ENCODE peak calls at places on chromosomes 6 and 20, in ten cellular contexts. X is breast epithelium, R is transverse colon, Q is HCT116, S is Panc1, Z is esophagus muscularis mucosa, M is prostate gland, C is stomach, B is SK-N-SH, O is HepG2. U is an unnamed sample.

GRCh38 chr6:30556714-30556963 is 350 bp upstream of the GNL1 start:
- DNase-seq in X (no peak), R (peak), Q (peak), S (peak), Z (peak), M (peak), C (peak), B (no peak), O (no peak), U (peak)

GRCh38 chr20:12391099-12391498 is 473.4 kb downstream of the BTBD3 start:
- DNase-seq in X (no peak), R (no peak), Q (no peak), S (no peak), Z (peak), M (no peak), C (no peak), B (no peak), O (no peak), U (no peak)

GRCh38 chr20:8860011-8860495 is 208.8 kb upstream of the PLCB4 start:
- DNase-seq in X (no peak), R (no peak), Q (no peak), S (no peak), Z (no peak), M (no peak), C (no peak), B (no peak), O (no peak), U (no peak)

GRCh38 chr20:20549699-20550098 is 162.7 kb downstream of the RALGAPA2 start:
- DNase-seq in X (no peak), R (no peak), Q (peak), S (no peak), Z (no peak), M (no peak), C (no peak), B (no peak), O (peak), U (no peak)

GRCh38 chr6:138979813-138980668 is 8.0 kb downstream of the REPS1 start:
- DNase-seq in X (no peak), R (no peak), Q (no peak), S (no peak), Z (no peak), M (no peak), C (no peak), B (no peak), O (no peak), U (no peak)

GRCh38 chr6:143513410-143513809 is 1.9 kb upstream of the FUCA2 start:
- DNase-seq in X (no peak), R (peak), Q (no peak), S (no peak), Z (no peak), M (no peak), C (peak), B (peak), O (peak), U (no peak)

GRCh38 chr6:64034840-64035656 is 399.4 kb downstream of the PHF3 start:
- DNase-seq in X (no peak), R (no peak), Q (no peak), S (no peak), Z (no peak), M (no peak), C (no peak), B (no peak), O (no peak), U (no peak)

GRCh38 chr20:47380481-47380880 is 24.0 kb upstream of the ZMYND8 start:
- DNase-seq in X (no peak), R (no peak), Q (no peak), S (no peak), Z (no peak), M (no peak), C (no peak), B (no peak), O (no peak), U (no peak)

GRCh38 chr6:139903411-139904157 is 529.1 kb upstream of the CITED2 start:
- DNase-seq in X (no peak), R (peak), Q (no peak), S (no peak), Z (no peak), M (no peak), C (no peak), B (no peak), O (no peak), U (no peak)

GRCh38 chr6:110116258-110116657 is 63.2 kb downstream of the WASF1 start:
- DNase-seq in X (no peak), R (no peak), Q (no peak), S (no peak), Z (no peak), M (no peak), C (no peak), B (no peak), O (no peak), U (no peak)

GRCh38 chr20:45323731-45324130 is 15.6 kb upstream of the MATN4 start:
- DNase-seq in X (no peak), R (no peak), Q (no peak), S (no peak), Z (no peak), M (no peak), C (no peak), B (no peak), O (no peak), U (no peak)

GRCh38 chr6:54291738-54292137 is 16.5 kb upstream of the TINAG start:
- DNase-seq in X (no peak), R (no peak), Q (no peak), S (no peak), Z (no peak), M (no peak), C (no peak), B (no peak), O (no peak), U (no peak)

GRCh38 chr20:50172347-50173013 is 18.1 kb upstream of the CEBPB start:
- DNase-seq in X (peak), R (peak), Q (no peak), S (no peak), Z (peak), M (peak), C (peak), B (no peak), O (peak), U (peak)

GRCh38 chr6:158849899-158850806 is 31.0 kb upstream of the EZR start:
- DNase-seq in X (peak), R (peak), Q (peak), S (peak), Z (no peak), M (peak), C (peak), B (no peak), O (peak), U (no peak)

GRCh38 chr6:38792356-38792755 is 77.2 kb downstream of the DNAH8 start:
- DNase-seq in X (peak), R (no peak), Q (no peak), S (no peak), Z (no peak), M (peak), C (no peak), B (no peak), O (no peak), U (no peak)

GRCh38 chr6:159053781-159054398 is 9.1 kb upstream of the TAGAP start:
- DNase-seq in X (no peak), R (no peak), Q (no peak), S (no peak), Z (no peak), M (no peak), C (no peak), B (no peak), O (no peak), U (no peak)

GRCh38 chr6:170269873-170270541 is 20.9 kb downstream of the DLL1 start:
- DNase-seq in X (no peak), R (no peak), Q (no peak), S (no peak), Z (no peak), M (no peak), C (no peak), B (no peak), O (no peak), U (no peak)

GRCh38 chr6:139679516-139680179 is 305.2 kb upstream of the CITED2 start:
- DNase-seq in X (no peak), R (no peak), Q (no peak), S (peak), Z (no peak), M (no peak), C (no peak), B (no peak), O (peak), U (no peak)

GRCh38 chr20:20373046-20373706 is 5.3 kb downstream of the INSM1 start:
- DNase-seq in X (no peak), R (no peak), Q (no peak), S (no peak), Z (no peak), M (no peak), C (no peak), B (no peak), O (no peak), U (no peak)

GRCh38 chr6:169859401-169859977 is 108.1 kb downstream of the ERMARD start:
- DNase-seq in X (no peak), R (no peak), Q (no peak), S (no peak), Z (no peak), M (no peak), C (no peak), B (peak), O (no peak), U (no peak)

GRCh38 chr20:12748359-12748994 is 260.3 kb upstream of the SPTLC3 start:
- DNase-seq in X (no peak), R (no peak), Q (no peak), S (no peak), Z (no peak), M (no peak), C (no peak), B (no peak), O (no peak), U (no peak)

GRCh38 chr6:119446623-119447008 is 97.1 kb upstream of the MAN1A1 start:
- DNase-seq in X (no peak), R (peak), Q (no peak), S (no peak), Z (no peak), M (peak), C (peak), B (no peak), O (no peak), U (peak)

DNA sequence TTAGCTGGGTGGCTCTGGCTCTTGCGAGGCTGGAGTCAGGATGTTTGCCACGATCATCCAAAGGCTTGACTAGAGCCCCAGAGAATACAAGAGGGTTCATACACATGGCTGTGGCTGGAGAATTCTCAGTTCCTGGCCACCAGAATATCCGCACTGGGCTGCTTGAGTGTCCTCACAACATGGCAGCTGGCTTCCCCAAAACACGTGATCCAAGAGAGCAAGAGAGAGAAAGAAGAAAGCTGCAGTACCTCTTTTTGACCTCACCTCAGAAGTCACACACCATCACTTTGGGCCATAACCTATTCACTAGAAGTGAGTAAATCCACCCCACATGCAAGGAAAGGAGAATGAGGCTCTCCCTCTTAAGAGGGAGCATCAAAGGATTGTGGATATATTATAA is 21.5 kb upstream of the BPIFB1 start:
- DNase-seq in X (no peak), R (no peak), Q (no peak), S (no peak), Z (no peak), M (no peak), C (no peak), B (no peak), O (no peak), U (no peak)
- TF ChIP-seq CTCF in X (no peak), R (no peak), Q (no peak), S (no peak), Z (no peak), M (no peak), C (no peak), B (no peak), O (no peak), U (no peak)

DNA sequence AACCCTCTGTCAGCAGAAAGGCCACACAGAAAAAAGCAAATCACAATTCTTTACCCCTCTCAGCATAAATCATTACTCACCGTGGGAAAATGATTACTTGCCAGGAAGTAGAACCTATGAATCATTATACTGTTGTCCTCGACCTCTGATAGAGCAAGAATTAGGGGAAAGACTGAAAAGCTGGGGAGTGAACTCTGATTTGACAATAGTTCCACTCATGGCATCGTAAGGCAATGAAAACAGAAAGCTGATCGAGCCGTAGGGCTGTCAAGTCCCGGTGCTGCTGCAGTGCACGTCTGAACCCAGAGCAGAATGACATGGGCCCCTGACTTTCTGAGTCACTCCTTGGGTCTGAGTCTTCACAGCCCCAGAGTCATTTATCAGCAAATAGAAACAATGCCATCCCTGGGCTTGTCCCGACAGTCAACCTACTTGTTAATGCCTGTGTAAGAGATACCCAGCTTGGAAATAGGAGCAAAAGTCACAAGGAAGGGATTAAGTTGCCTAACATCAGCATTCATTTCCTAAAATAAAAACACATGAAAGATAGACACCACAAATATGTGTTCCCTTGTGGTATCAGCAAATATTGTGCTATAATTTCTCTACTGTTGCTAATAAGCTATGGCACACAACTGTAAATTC is 224.8 kb upstream of the MARCKS start:
- DNase-seq in X (peak), R (peak), Q (peak), S (peak), Z (no peak), M (peak), C (peak), B (no peak), O (peak), U (no peak)
- TF ChIP-seq POLR2AphosphoS5 in X (no peak), R (peak), Q (no peak), S (no peak), Z (no peak), M (peak), C (no peak), B (peak), O (no peak), U (no peak)

GRCh38 chr20:3766832-3767433 is 620 bp downstream of the ADISSP start:
- DNase-seq in X (no peak), R (peak), Q (no peak), S (no peak), Z (no peak), M (no peak), C (no peak), B (no peak), O (no peak), U (peak)

GRCh38 chr20:3768342-3769130 is 983 bp upstream of the ADISSP start:
- DNase-seq in X (peak), R (peak), Q (peak), S (peak), Z (no peak), M (peak), C (peak), B (peak), O (peak), U (peak)

GRCh38 chr20:3766381-3766780 is 1.2 kb downstream of the ADISSP start:
- DNase-seq in X (no peak), R (no peak), Q (no peak), S (no peak), Z (no peak), M (no peak), C (no peak), B (no peak), O (no peak), U (no peak)

GRCh38 chr20:3765171-3765887 is 2.2 kb downstream of the ADISSP start:
- DNase-seq in X (no peak), R (no peak), Q (no peak), S (no peak), Z (no peak), M (no peak), C (no peak), B (no peak), O (no peak), U (no peak)

GRCh38 chr20:3767434-3768341 is at the start of gene ADISSP:
- DNase-seq in X (peak), R (peak), Q (peak), S (peak), Z (peak), M (peak), C (peak), B (peak), O (peak), U (peak)
- H3K4me3 ChIP-seq in X (peak), R (peak), Q (peak), S (peak), Z (peak), M (peak), C (peak), B (peak), O (peak), U (peak)

DNA sequence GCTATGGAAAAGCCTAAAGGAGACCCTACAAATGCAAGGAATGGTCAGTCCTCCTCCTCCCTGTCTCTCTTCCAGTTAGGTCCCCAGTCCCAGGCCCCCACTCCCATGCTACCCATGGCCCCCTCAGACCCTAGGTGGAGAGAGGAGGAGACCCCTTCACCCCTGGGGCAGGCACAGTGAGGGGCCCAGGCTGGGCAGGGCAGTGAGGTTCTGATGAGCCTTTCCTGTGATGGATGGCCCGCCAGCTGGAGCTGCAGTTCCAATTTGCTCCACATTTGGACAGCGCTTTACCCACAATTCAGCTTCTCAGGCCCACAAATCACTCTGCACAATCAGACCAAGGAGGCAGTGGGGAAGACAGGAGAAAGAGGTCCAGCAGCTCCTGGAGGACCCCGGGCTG is 37.3 kb upstream of the MLN start:
- DNase-seq in X (no peak), R (no peak), Q (no peak), S (no peak), Z (no peak), M (no peak), C (no peak), B (no peak), O (no peak), U (no peak)
- TF ChIP-seq CTCF in X (no peak), R (no peak), Q (no peak), S (no peak), Z (no peak), M (no peak), C (no peak), B (no peak), O (no peak), U (no peak)

DNA sequence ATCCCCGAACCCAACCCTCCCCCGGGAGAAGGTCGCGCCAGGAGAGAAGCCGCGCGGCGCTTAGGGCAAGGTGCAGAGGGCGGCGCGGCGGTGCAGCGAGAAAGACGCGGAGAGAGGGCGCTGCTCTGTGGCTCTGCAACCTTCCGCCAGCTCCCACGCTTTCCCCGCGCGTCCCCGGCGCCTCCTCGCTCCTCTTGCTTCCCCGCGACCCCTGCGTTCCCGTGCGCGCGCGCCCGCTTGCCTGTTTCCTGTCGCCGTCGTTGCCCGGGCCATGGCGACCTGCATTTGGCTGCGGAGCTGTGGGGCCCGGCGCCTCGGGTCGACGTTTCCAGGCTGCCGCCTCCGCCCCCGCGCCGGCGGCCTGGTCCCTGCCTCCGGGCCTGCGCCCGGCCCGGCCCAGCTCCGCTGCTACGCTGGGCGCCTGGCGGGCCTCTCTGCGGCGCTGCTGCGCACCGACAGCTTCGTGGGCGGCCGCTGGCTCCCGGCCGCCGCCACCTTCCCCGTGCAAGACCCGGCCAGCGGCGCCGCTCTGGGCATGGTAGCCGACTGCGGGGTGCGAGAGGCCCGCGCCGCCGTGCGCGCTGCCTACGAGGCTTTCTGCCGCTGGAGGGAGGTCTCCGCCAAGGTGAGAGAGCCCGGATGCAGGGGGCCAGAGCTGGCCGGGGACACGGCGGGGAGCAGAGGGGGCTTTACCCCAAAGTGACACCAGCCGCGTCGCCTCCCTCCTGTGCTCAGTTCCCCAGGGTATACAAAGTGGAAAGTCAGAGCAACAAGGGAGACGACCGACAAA is at the start of gene ALDH5A1:
- DNase-seq in X (peak), R (peak), Q (peak), S (no peak), Z (no peak), M (peak), C (peak), B (peak), O (peak), U (peak)
- TF ChIP-seq POLR2AphosphoS5 in X (no peak), R (peak), Q (peak), S (no peak), Z (no peak), M (no peak), C (no peak), B (no peak), O (peak), U (no peak)

GRCh38 chr6:35736293-35736894 is 438 bp upstream of the ARMC12 start:
- DNase-seq in X (peak), R (peak), Q (no peak), S (no peak), Z (no peak), M (peak), C (peak), B (peak), O (peak), U (peak)

GRCh38 chr6:35733633-35734032 is 3.2 kb upstream of the ARMC12 start:
- DNase-seq in X (no peak), R (no peak), Q (no peak), S (no peak), Z (no peak), M (peak), C (peak), B (no peak), O (no peak), U (no peak)

GRCh38 chr6:35737413-35738211 is 780 bp downstream of the ARMC12 start:
- DNase-seq in X (no peak), R (no peak), Q (peak), S (no peak), Z (no peak), M (peak), C (no peak), B (peak), O (peak), U (no peak)

GRCh38 chr6:35736982-35737412 is at the start of gene ARMC12:
- DNase-seq in X (no peak), R (no peak), Q (no peak), S (no peak), Z (no peak), M (no peak), C (no peak), B (no peak), O (no peak), U (no peak)

DNA sequence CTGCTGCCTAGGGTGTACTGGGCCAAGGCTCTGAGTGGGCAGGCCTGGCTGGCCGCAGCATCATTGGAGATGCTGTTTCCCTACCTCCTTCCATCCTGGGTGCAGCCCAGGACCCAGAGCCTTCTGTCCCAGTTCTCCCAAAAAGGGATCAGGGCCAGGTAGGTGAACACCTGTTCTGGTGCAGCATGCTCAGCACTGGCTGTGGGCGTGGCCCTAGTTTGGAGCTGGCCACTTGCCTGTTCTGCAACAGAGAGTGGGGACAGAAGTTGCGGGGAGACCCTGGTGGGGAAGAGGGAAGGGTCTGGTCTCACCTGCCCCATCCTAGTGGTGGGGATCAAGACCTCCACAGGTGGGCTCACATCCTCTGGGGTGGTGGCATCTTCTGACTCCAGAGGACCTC is 1.4 kb upstream of the ARMC12 start:
- DNase-seq in X (no peak), R (peak), Q (no peak), S (no peak), Z (no peak), M (peak), C (peak), B (no peak), O (no peak), U (no peak)
- H3K4me3 ChIP-seq in X (no peak), R (no peak), Q (no peak), S (no peak), Z (no peak), M (no peak), C (no peak), B (no peak), O (no peak), U (no peak)

U was measured in suprapubic skin.